ENCODE peak calls at places on chromosomes 4 and X, in four cellular contexts. One of them, this sample, is unnamed.
A peak's percentile ranks its signal among the peaks of the same experiment; 100 is the strongest.

GRCh38 chrX:71053217-71053621 is 14.9 kb downstream of the SNX12 start:
- DNase-seq in A549: no peak
- DNase-seq in K562: no peak
- DNase-seq in HepG2: no peak
- DNase-seq in this sample: peak; percentile 4

GRCh38 chrX:9207142-9207541 is 173.2 kb upstream of the FAM9B start:
- DNase-seq in A549: no peak
- DNase-seq in K562: no peak
- DNase-seq in HepG2: no peak
- DNase-seq in this sample: no peak

GRCh38 chrX:19857131-19857530 is 30.3 kb downstream of the SH3KBP1 start:
- DNase-seq in A549: no peak
- DNase-seq in K562: no peak
- DNase-seq in HepG2: no peak
- DNase-seq in this sample: no peak

GRCh38 chrX:153897899-153898298 is 6.6 kb upstream of the AVPR2 start:
- DNase-seq in A549: no peak
- DNase-seq in K562: peak; percentile 90
- DNase-seq in HepG2: no peak
- DNase-seq in this sample: no peak

GRCh38 chr4:15466596-15466995 is 3.1 kb upstream of the CC2D2A start:
- DNase-seq in A549: no peak
- DNase-seq in K562: no peak
- DNase-seq in HepG2: no peak
- DNase-seq in this sample: no peak

GRCh38 chr4:184380707-184381106 is 93.6 kb downstream of the IRF2 start:
- DNase-seq in A549: no peak
- DNase-seq in K562: no peak
- DNase-seq in HepG2: no peak
- DNase-seq in this sample: no peak

GRCh38 chr4:77821775-77822174 is 2.6 kb upstream of the CNOT6L start:
- DNase-seq in A549: no peak
- DNase-seq in K562: no peak
- DNase-seq in HepG2: no peak
- DNase-seq in this sample: peak; percentile 47

GRCh38 chr4:2260336-2261109 is 1.4 kb downstream of the MXD4 start:
- DNase-seq in A549: no peak
- DNase-seq in K562: no peak
- DNase-seq in HepG2: no peak
- DNase-seq in this sample: no peak

GRCh38 chr4:113827285-113827684 is 65.7 kb upstream of the CAMK2D start:
- DNase-seq in A549: no peak
- DNase-seq in K562: no peak
- DNase-seq in HepG2: no peak
- DNase-seq in this sample: no peak

DNA sequence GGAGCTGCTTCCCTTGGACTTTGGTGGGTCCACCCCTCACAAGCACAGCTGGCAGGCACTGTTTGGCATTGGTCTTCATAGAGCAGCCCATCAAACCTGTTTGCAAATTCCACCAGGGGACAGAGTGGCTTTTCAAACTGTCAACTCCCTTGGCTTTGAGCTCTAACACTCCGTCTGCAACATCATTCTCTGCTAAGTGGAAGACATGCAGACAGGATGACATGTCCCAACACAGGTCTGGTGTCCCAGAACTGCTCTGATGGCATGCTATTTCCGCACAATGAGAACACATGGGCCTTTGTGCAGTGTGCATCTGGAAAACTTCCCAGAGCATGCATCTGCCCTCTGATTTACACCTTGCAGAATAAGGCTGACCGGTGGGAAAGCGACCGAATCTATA is 212.7 kb upstream of the GYPA start:
- DNase-seq in A549: no peak
- DNase-seq in K562: no peak
- DNase-seq in HepG2: no peak
- DNase-seq in this sample: no peak
- TF ChIP-seq CTCF in A549: no peak
- TF ChIP-seq CTCF in K562: no peak
- TF ChIP-seq CTCF in HepG2: no peak
- TF ChIP-seq CTCF in this sample: no peak

GRCh38 chrX:42948723-42949122 is 170.8 kb upstream of the PPP1R2C start:
- DNase-seq in A549: no peak
- DNase-seq in K562: no peak
- DNase-seq in HepG2: no peak
- DNase-seq in this sample: peak; percentile 45
- TF ChIP-seq JUN in A549: no peak
- TF ChIP-seq JUN in K562: no peak
- TF ChIP-seq JUN in HepG2: no peak
- TF ChIP-seq JUN in this sample: peak; percentile 30

GRCh38 chrX:151180400-151180799 is 4.0 kb downstream of the GPR50 start:
- DNase-seq in A549: no peak
- DNase-seq in K562: no peak
- DNase-seq in HepG2: no peak
- DNase-seq in this sample: no peak
- TF ChIP-seq MYC in A549: no peak
- TF ChIP-seq MYC in K562: no peak
- TF ChIP-seq MYC in HepG2: no peak
- TF ChIP-seq MYC in this sample: no peak

DNA sequence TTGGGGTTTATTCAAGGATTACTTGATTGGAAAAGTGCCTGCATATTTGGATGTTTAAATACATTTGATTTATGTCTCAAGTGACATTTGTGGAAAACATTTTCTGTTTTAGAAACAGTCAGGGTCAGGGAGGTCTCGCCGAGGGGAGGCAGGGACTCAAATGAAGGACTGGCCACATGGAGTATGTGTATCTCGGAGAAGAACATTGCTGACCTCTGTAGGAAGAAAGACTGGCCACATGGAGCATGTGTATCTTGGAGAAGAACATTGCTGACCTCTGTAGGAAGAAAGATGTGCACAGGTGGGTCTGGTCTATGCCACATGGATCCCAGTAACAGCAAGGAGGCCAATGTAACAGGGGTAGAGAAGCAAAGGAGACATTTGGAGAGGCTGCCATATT is 233.6 kb downstream of the TRIML1 start:
- DNase-seq in A549: peak; percentile 2
- DNase-seq in K562: no peak
- DNase-seq in HepG2: peak; percentile 25
- DNase-seq in this sample: no peak
- TF ChIP-seq CTCF in A549: peak; percentile 40
- TF ChIP-seq CTCF in K562: peak; percentile 22
- TF ChIP-seq CTCF in HepG2: peak; percentile 33
- TF ChIP-seq CTCF in this sample: no peak

GRCh38 chr4:4602468-4602867 is 60.6 kb upstream of the STX18 start:
- DNase-seq in A549: no peak
- DNase-seq in K562: no peak
- DNase-seq in HepG2: no peak
- DNase-seq in this sample: no peak

GRCh38 chr4:4598851-4599411 is 57.1 kb upstream of the STX18 start:
- DNase-seq in A549: no peak
- DNase-seq in K562: no peak
- DNase-seq in HepG2: peak; percentile 79
- DNase-seq in this sample: no peak

GRCh38 chr4:4596720-4597119 is 54.9 kb upstream of the STX18 start:
- DNase-seq in A549: no peak
- DNase-seq in K562: no peak
- DNase-seq in HepG2: no peak
- DNase-seq in this sample: no peak

GRCh38 chr4:4601803-4602369 is 60.0 kb upstream of the STX18 start:
- DNase-seq in A549: no peak
- DNase-seq in K562: no peak
- DNase-seq in HepG2: no peak
- DNase-seq in this sample: no peak

DNA sequence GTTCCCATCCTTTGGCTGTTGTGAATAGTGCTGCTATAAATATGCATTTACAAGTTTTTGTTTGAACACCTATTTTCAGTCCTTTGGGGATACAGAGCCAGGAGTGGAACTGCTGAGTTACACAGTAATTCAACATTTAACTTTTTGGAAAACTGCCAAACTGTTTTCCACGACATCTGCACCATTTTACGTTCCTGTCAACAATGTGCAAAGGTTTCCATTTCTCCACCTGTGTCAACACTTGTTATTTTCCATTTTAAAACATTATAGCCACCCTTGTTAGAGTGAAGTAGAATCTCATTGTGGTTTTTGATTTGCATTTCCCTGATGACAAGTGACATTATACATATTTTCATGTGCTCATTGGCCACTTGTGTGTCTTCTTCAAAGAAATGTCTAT is 58.0 kb upstream of the STX18 start:
- DNase-seq in A549: no peak
- DNase-seq in K562: no peak
- DNase-seq in HepG2: no peak
- DNase-seq in this sample: peak; percentile 7
- TF ChIP-seq JUN in A549: no peak
- TF ChIP-seq JUN in K562: no peak
- TF ChIP-seq JUN in HepG2: no peak
- TF ChIP-seq JUN in this sample: no peak

DNA sequence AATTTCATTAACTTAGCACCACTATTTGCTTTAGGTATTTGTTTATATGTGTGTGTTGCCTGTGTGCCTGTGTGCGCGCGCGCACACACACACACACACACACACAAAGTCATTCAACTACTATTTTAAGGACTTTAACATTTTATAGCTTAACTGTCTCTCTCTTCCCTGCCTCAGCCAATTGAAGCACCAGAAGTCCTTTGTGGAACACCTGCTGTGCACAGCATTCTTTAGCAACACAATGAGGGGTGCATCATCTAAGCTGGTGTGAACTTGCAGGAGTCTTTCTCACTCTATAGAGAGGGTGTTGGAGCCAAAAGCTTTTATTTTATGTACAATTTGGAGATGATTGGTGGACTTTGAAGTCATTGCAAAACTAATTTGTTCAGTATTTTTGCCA is 31.3 kb downstream of the SLIT2 start:
- DNase-seq in A549: no peak
- DNase-seq in K562: no peak
- DNase-seq in HepG2: no peak
- DNase-seq in this sample: no peak
- TF ChIP-seq MYC in A549: no peak
- TF ChIP-seq MYC in K562: no peak
- TF ChIP-seq MYC in HepG2: no peak
- TF ChIP-seq MYC in this sample: no peak

GRCh38 chr4:73851293-73851692 is 1.8 kb upstream of the PF4V1 start:
- DNase-seq in A549: no peak
- DNase-seq in K562: no peak
- DNase-seq in HepG2: no peak
- DNase-seq in this sample: no peak

GRCh38 chr4:73852771-73853170 is 325 bp upstream of the PF4V1 start:
- DNase-seq in A549: no peak
- DNase-seq in K562: no peak
- DNase-seq in HepG2: no peak
- DNase-seq in this sample: no peak

GRCh38 chr4:73855406-73855805 is 2.3 kb downstream of the PF4V1 start:
- DNase-seq in A549: no peak
- DNase-seq in K562: no peak
- DNase-seq in HepG2: no peak
- DNase-seq in this sample: peak; percentile 43

GRCh38 chr4:73853718-73854473 is 800 bp downstream of the PF4V1 start:
- DNase-seq in A549: no peak
- DNase-seq in K562: no peak
- DNase-seq in HepG2: no peak
- DNase-seq in this sample: no peak

DNA sequence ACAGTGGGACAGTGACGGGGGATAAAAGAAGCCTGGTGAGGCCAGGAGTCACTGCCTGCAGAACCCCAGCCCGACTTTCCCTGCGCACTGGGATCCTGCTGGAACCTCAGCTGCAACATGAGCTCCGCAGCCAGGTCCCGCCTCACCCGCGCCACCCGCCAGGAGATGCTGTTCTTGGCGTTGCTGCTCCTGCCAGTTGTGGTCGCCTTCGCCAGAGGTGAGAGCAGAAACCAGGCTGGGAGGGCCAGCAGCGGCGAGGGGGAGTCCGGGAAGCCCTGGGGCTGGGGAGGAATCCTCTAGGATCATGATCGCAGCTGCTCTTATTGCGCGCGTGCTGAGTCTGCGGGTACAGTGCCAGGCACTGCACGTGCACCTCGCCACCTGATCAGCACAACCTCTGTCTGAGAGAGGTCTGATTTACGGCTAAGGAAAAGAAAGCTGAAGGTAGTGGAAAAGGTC is at the start of gene PF4V1:
- DNase-seq in A549: no peak
- DNase-seq in K562: no peak
- DNase-seq in HepG2: no peak
- DNase-seq in this sample: peak; percentile 13
- TF ChIP-seq CTCF in A549: no peak
- TF ChIP-seq CTCF in K562: no peak
- TF ChIP-seq CTCF in HepG2: no peak
- TF ChIP-seq CTCF in this sample: peak; percentile 14